ENCODE peak calls at places on chromosomes 2 and 18, in six cellular contexts. One of them, this sample, is unnamed.

GRCh38 chr2:30197570-30197969 is 33.8 kb upstream of the LBH start:
- DNase-seq in fibroblast of lung: no peak
- DNase-seq in neural crest cell: no peak
- DNase-seq in cardiac fibroblast: no peak
- DNase-seq in IMR-90: no peak
- DNase-seq in fibroblast of mammary gland: no peak
- DNase-seq in this sample: no peak

GRCh38 chr18:79200546-79201268 is 131.5 kb downstream of the ATP9B start:
- DNase-seq in fibroblast of mammary gland: peak; percentile 9
- DNase-seq in neural crest cell: no peak
- DNase-seq in cardiac fibroblast: peak; percentile 26
- DNase-seq in IMR-90: peak; percentile 25
- DNase-seq in fibroblast of lung: peak; percentile 11
- DNase-seq in this sample: no peak

GRCh38 chr2:53600835-53601234 is 166.8 kb upstream of the CHAC2 start:
- DNase-seq in cardiac fibroblast: no peak
- DNase-seq in neural crest cell: no peak
- DNase-seq in IMR-90: no peak
- DNase-seq in fibroblast of mammary gland: peak; percentile 13
- DNase-seq in fibroblast of lung: no peak
- DNase-seq in this sample: no peak

GRCh38 chr2:37390777-37391176 is 46.3 kb downstream of the QPCT start:
- DNase-seq in fibroblast of lung: no peak
- DNase-seq in neural crest cell: no peak
- DNase-seq in IMR-90: no peak
- DNase-seq in fibroblast of mammary gland: no peak
- DNase-seq in cardiac fibroblast: no peak
- DNase-seq in this sample: no peak

GRCh38 chr2:117272975-117273671 is 541.4 kb upstream of the DDX18 start:
- DNase-seq in neural crest cell: no peak
- DNase-seq in cardiac fibroblast: no peak
- DNase-seq in fibroblast of mammary gland: no peak
- DNase-seq in IMR-90: no peak
- DNase-seq in fibroblast of lung: no peak
- DNase-seq in this sample: no peak

GRCh38 chr2:38933653-38934052 is 44.0 kb downstream of the ARHGEF33 start:
- DNase-seq in fibroblast of mammary gland: peak; percentile 87
- DNase-seq in neural crest cell: no peak
- DNase-seq in fibroblast of lung: peak; percentile 61
- DNase-seq in IMR-90: peak; percentile 86
- DNase-seq in cardiac fibroblast: peak; percentile 29
- DNase-seq in this sample: no peak

GRCh38 chr2:227684258-227684657 is 17.7 kb downstream of the SCYGR5 start:
- DNase-seq in fibroblast of mammary gland: no peak
- DNase-seq in cardiac fibroblast: no peak
- DNase-seq in IMR-90: no peak
- DNase-seq in neural crest cell: no peak
- DNase-seq in fibroblast of lung: no peak
- DNase-seq in this sample: no peak

GRCh38 chr2:25700221-25700660 is 26.9 kb upstream of the DTNB start:
- DNase-seq in fibroblast of lung: peak; percentile 78
- DNase-seq in cardiac fibroblast: peak; percentile 46
- DNase-seq in fibroblast of mammary gland: peak; percentile 69
- DNase-seq in IMR-90: peak; percentile 59
- DNase-seq in neural crest cell: no peak
- DNase-seq in this sample: no peak

GRCh38 chr2:104853926-104854506 is at the start of gene POU3F3:
- DNase-seq in neural crest cell: peak; percentile 90
- DNase-seq in fibroblast of lung: peak; percentile 21
- DNase-seq in IMR-90: no peak
- DNase-seq in fibroblast of mammary gland: peak; percentile 57
- DNase-seq in cardiac fibroblast: no peak
- DNase-seq in this sample: no peak

GRCh38 chr2:6971502-6971901 is 54.3 kb downstream of the RNF144A start:
- DNase-seq in cardiac fibroblast: no peak
- DNase-seq in IMR-90: no peak
- DNase-seq in fibroblast of lung: no peak
- DNase-seq in fibroblast of mammary gland: no peak
- DNase-seq in neural crest cell: no peak
- DNase-seq in this sample: no peak

GRCh38 chr2:106685180-106685897 is 198.2 kb downstream of the CD8B2 start:
- DNase-seq in neural crest cell: no peak
- DNase-seq in cardiac fibroblast: no peak
- DNase-seq in fibroblast of mammary gland: no peak
- DNase-seq in fibroblast of lung: no peak
- DNase-seq in IMR-90: no peak
- DNase-seq in this sample: no peak
- TF ChIP-seq CTCF in neural crest cell: peak; percentile 18
- TF ChIP-seq CTCF in cardiac fibroblast: no peak
- TF ChIP-seq CTCF in fibroblast of mammary gland: no peak
- TF ChIP-seq CTCF in fibroblast of lung: no peak
- TF ChIP-seq CTCF in IMR-90: no peak
- TF ChIP-seq CTCF in this sample: no peak

DNA sequence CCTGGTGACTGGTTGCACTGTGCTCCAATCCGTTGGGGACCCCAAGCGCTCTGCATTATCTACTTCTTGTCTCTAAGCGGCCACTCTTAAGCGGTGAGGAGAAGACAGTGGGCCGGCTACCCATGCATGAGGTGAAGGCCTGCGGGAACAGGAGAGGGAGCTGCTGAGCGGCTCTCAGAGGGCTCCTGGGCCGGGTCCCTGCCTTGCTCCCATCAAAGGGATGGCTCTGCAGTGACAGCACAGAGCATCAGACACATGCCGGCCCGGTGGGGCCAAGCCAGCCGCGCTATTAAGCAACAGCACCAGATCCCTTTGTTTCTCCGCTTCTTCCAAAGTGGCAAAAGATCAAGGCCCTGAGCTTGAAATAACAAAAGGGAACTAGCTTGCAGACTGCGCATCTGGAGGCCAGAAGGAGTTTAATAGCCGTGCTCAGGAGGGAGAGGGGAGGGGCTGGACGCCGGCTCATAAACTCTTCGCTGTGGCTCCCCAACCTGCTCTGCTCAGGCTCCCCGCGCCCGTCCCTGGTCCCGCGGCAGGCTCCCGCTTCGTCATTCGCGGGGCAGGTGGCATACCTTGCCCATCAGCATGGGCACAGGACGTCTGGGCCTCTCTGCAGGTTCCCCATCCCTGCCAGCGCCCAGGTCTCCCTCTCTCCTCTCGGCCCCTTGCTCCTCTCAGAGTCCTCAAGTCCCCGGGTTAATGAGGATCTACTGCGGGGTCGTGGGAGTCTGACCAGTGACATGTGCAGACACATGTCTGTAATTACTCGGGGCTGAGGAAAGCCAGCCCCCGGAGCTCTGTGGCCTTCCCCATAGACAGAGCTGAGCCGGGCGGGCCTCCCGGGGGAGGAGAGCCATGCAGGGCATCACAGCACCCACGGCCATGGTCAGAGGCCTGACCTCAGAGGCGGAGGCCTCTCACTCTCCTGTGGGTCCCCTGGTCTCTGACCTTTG is 96.7 kb downstream of the ASB1 start:
- DNase-seq in neural crest cell: peak; percentile 28
- DNase-seq in IMR-90: peak; percentile 21
- DNase-seq in fibroblast of mammary gland: peak; percentile 96
- DNase-seq in fibroblast of lung: peak; percentile 66
- DNase-seq in cardiac fibroblast: peak; percentile 18
- DNase-seq in this sample: no peak
- TF ChIP-seq CTCF in neural crest cell: no peak
- TF ChIP-seq CTCF in IMR-90: no peak
- TF ChIP-seq CTCF in fibroblast of mammary gland: peak; percentile 51
- TF ChIP-seq CTCF in fibroblast of lung: peak; percentile 28
- TF ChIP-seq CTCF in cardiac fibroblast: no peak
- TF ChIP-seq CTCF in this sample: peak; percentile 21

DNA sequence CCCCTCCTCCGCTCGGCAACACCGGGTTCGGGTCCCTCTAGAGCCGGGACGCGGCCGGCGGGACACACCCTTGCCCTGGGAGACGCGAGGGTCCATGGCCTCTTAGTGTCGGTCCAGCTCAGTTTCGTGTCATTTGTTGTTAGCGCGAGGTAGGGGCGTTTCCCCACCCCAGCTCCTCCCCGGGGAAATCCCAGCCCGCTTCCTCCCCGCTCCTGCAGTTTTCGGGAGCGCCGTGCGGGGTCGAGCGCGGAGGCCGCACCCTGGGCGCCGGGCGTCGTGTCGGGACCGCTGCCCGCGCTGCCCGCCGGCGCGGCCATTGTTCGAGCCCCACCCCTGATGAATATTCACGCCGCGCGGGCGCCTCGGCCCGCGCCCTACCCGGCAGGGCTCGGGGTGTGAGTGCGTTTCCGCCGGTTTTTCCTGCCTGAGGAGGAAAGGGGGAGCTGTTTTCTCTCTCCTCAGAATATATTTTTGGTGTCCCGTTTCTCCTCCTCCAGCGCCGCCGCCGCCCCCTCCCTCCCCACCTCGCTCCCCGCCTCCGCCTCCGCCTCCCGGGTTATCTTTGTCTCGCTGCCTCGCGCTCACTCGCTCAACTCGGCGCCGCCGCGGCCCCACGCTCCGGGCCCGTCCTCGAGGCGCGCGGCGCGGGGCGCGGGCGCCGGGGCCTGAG is at the start of gene MAP4K4:
- DNase-seq in cardiac fibroblast: peak; percentile 91
- DNase-seq in IMR-90: peak; percentile 77
- DNase-seq in neural crest cell: peak; percentile 61
- DNase-seq in fibroblast of lung: peak; percentile 83
- DNase-seq in fibroblast of mammary gland: peak; percentile 80
- DNase-seq in this sample: peak; percentile 80
- TF ChIP-seq CTCF in cardiac fibroblast: peak; percentile 24
- TF ChIP-seq CTCF in IMR-90: peak; percentile 12
- TF ChIP-seq CTCF in neural crest cell: peak; percentile 41
- TF ChIP-seq CTCF in fibroblast of lung: no peak
- TF ChIP-seq CTCF in fibroblast of mammary gland: peak; percentile 27
- TF ChIP-seq CTCF in this sample: peak; percentile 20

GRCh38 chr2:209938906-209939305 is 63.5 kb upstream of the RPE start:
- DNase-seq in fibroblast of mammary gland: no peak
- DNase-seq in IMR-90: no peak
- DNase-seq in neural crest cell: no peak
- DNase-seq in fibroblast of lung: no peak
- DNase-seq in cardiac fibroblast: no peak
- DNase-seq in this sample: no peak

GRCh38 chr2:209937893-209938292 is 64.5 kb upstream of the RPE start:
- DNase-seq in cardiac fibroblast: no peak
- DNase-seq in neural crest cell: no peak
- DNase-seq in IMR-90: no peak
- DNase-seq in fibroblast of mammary gland: no peak
- DNase-seq in fibroblast of lung: peak; percentile 41
- DNase-seq in this sample: no peak

GRCh38 chr2:209933499-209934458 is 68.7 kb upstream of the RPE start:
- DNase-seq in fibroblast of lung: peak; percentile 94
- DNase-seq in IMR-90: peak; percentile 75
- DNase-seq in fibroblast of mammary gland: peak; percentile 80
- DNase-seq in neural crest cell: no peak
- DNase-seq in cardiac fibroblast: peak; percentile 87
- DNase-seq in this sample: no peak

GRCh38 chr2:209940923-209941322 is 61.5 kb upstream of the RPE start:
- DNase-seq in IMR-90: no peak
- DNase-seq in fibroblast of mammary gland: no peak
- DNase-seq in cardiac fibroblast: peak; percentile 5
- DNase-seq in neural crest cell: no peak
- DNase-seq in fibroblast of lung: peak; percentile 32
- DNase-seq in this sample: no peak

DNA sequence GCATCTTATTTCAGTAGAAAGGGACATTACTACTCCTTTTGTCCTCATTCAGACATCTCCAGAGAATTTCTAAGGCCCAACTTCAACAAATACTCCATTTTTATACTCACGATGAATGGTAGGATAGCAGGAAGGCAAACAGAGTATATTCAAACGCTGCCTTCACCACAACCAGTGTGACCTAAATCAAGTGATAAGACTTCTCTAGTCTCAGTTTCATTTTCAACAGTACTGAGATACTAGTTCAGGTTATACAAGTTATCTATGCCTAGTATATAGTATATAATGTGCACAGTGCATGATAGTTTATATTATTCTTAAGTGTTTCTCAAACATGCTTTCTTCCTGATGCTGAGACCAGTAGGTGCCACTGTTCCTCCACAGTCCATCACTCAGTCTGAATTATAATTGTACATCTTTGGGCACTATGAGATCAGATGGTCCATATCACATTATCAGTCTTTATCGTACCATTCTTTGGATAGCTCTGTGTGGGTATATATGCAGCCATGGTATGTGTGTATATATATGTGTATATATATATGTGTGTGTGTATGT is 66.3 kb upstream of the RPE start:
- DNase-seq in neural crest cell: no peak
- DNase-seq in fibroblast of lung: peak; percentile 43
- DNase-seq in cardiac fibroblast: no peak
- DNase-seq in fibroblast of mammary gland: no peak
- DNase-seq in IMR-90: no peak
- DNase-seq in this sample: no peak
- TF ChIP-seq CTCF in neural crest cell: peak; percentile 30
- TF ChIP-seq CTCF in fibroblast of lung: peak; percentile 26
- TF ChIP-seq CTCF in cardiac fibroblast: no peak
- TF ChIP-seq CTCF in fibroblast of mammary gland: peak; percentile 9
- TF ChIP-seq CTCF in IMR-90: peak; percentile 8
- TF ChIP-seq CTCF in this sample: no peak